ENCODE peak calls at places on chromosomes 3 and 15, in five cellular contexts. U is psoas muscle, G is cardiac muscle cell, V is AG10803, D is astrocyte of the spinal cord. M is an unnamed sample.

GRCh38 chr3:45606991-45607712 is 12.6 kb downstream of the LIMD1 start:
- DNase-seq in U (no peak), G (no peak), V (no peak), D (peak), M (no peak)

GRCh38 chr3:11898611-11899325 is 52.1 kb upstream of the TAMM41 start:
- DNase-seq in U (no peak), G (no peak), V (no peak), D (no peak), M (no peak)

GRCh38 chr3:121660356-121661171 is at the start of gene HCLS1:
- DNase-seq in U (peak), G (no peak), V (no peak), D (no peak), M (no peak)

GRCh38 chr3:156307704-156308103 is 187.3 kb downstream of the KCNAB1 start:
- DNase-seq in U (peak), G (no peak), V (peak), D (peak), M (no peak)

GRCh38 chr15:45690581-45691260 is 55.9 kb downstream of the SQOR start:
- DNase-seq in U (no peak), G (no peak), V (peak), D (no peak), M (no peak)

GRCh38 chr15:75832114-75832513 is 11.1 kb upstream of the UBE2Q2 start:
- DNase-seq in U (no peak), G (no peak), V (no peak), D (no peak), M (no peak)

GRCh38 chr15:63909819-63910437 is 76.2 kb upstream of the HERC1 start:
- DNase-seq in U (no peak), G (no peak), V (peak), D (peak), M (peak)

GRCh38 chr3:71658131-71658530 is 67.1 kb downstream of the EIF4E3 start:
- DNase-seq in U (peak), G (no peak), V (peak), D (peak), M (no peak)

GRCh38 chr15:67805871-67806538 is 19.3 kb upstream of the SKOR1 start:
- DNase-seq in U (no peak), G (no peak), V (no peak), D (no peak), M (no peak)

GRCh38 chr15:78938608-78939488 is 6.0 kb downstream of the CTSH start:
- DNase-seq in U (no peak), G (no peak), V (no peak), D (no peak), M (no peak)

GRCh38 chr3:128572644-128573105 is 77.9 kb downstream of the RPN1 start:
- DNase-seq in U (no peak), G (peak), V (no peak), D (no peak), M (no peak)

GRCh38 chr3:12139111-12139511 is 19.6 kb downstream of the TIMP4 start:
- DNase-seq in U (no peak), G (peak), V (peak), D (peak), M (peak)

GRCh38 chr3:117611242-117611641 is 901.7 kb downstream of the TUSC7 start:
- DNase-seq in U (no peak), G (no peak), V (no peak), D (no peak), M (no peak)

GRCh38 chr3:189834462-189834861 is 203.3 kb downstream of the TP63 start:
- DNase-seq in U (no peak), G (no peak), V (no peak), D (no peak), M (no peak)

GRCh38 chr15:81288040-81288439 is 35.9 kb downstream of the STARD5 start:
- DNase-seq in U (no peak), G (no peak), V (no peak), D (no peak), M (no peak)
- TF ChIP-seq CTCF in U (no peak), G (no peak), V (no peak), D (no peak), M (no peak)

GRCh38 chr15:89356634-89357298 is 22.1 kb upstream of the POLG start:
- DNase-seq in U (no peak), G (no peak), V (no peak), D (no peak), M (no peak)
- TF ChIP-seq CTCF in U (peak), G (peak), V (peak), D (peak), M (peak)

GRCh38 chr3:48119495-48120193 is 68.6 kb downstream of the CDC25A start:
- DNase-seq in U (peak), G (no peak), V (peak), D (peak), M (no peak)
- TF ChIP-seq CTCF in U (no peak), G (no peak), V (peak), D (no peak), M (no peak)

GRCh38 chr3:110123929-110124328 is 786.6 kb upstream of the DPPA4 start:
- DNase-seq in U (no peak), G (no peak), V (peak), D (no peak), M (no peak)

DNA sequence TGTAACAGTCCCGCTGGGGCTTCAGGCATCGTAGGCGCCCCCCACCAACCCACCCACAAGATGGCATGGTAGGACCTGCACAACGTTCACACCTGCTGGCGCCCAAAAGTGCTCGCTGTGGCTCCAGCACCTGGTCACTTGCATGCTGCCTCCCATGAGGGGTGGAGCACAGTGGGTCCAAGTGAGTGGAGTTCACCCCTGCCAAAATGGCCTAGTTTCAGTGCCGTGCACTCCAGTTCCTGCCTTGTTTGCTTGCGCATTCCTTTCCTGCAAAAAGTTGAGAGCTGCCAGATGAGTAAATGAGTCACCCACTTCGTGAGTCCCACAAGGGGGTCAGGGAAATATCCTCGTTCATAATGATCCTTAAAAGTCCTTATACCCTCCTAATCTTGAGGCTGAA is 788.7 kb upstream of the DPPA4 start:
- DNase-seq in U (no peak), G (no peak), V (peak), D (no peak), M (no peak)
- TF ChIP-seq CTCF in U (no peak), G (no peak), V (no peak), D (no peak), M (no peak)

M was measured in nephron progenitor cell.